ENCODE peak calls at places on chromosomes 12 and 14, in seven cellular contexts. L is heart right ventricle, P is endothelial cell, Y is cardiac fibroblast, F is fibroblast of the aortic adventitia, Z is fibroblast of mammary gland, S is H9. I is an unnamed sample.

GRCh38 chr12:2416158-2416557 is 363.4 kb downstream of the CACNA1C start:
- DNase-seq in P (no peak), L (no peak), Y (no peak), F (no peak), S (no peak), Z (no peak), I (no peak)

GRCh38 chr12:32107376-32108267 is 975 bp downstream of the BICD1 start:
- DNase-seq in F (peak; percentile 65), S (no peak), L (no peak), Y (peak; percentile 57), P (peak; percentile 18), Z (peak; percentile 76), I (no peak)

GRCh38 chr12:75587340-75588106 is 76.1 kb upstream of the KRR1 start:
- DNase-seq in F (peak; percentile 54), L (no peak), Z (peak; percentile 30), S (no peak), Y (no peak), P (no peak), I (no peak)

GRCh38 chr14:92728781-92729364 is 19.6 kb downstream of the LGMN start:
- DNase-seq in P (no peak), S (no peak), Y (peak; percentile 58), L (no peak), Z (peak; percentile 79), F (no peak), I (no peak)

GRCh38 chr12:47504775-47505446 is 200.9 kb downstream of the RPAP3 start:
- DNase-seq in F (peak; percentile 87), S (no peak), L (no peak), P (no peak), Y (peak; percentile 30), Z (peak; percentile 58), I (no peak)

GRCh38 chr14:96239759-96240158 is 16.3 kb upstream of the BDKRB1 start:
- DNase-seq in P (no peak), S (no peak), Z (no peak), Y (no peak), F (no peak), L (no peak), I (no peak)

GRCh38 chr12:66345212-66345611 is 42.9 kb downstream of the HELB start:
- DNase-seq in F (no peak), P (no peak), S (no peak), Z (no peak), Y (no peak), L (no peak), I (no peak)

GRCh38 chr14:74238974-74239847 is at the start of gene VSX2:
- DNase-seq in P (no peak), F (no peak), Z (no peak), S (peak; percentile 78), L (no peak), Y (no peak), I (peak; percentile 69)

GRCh38 chr14:58572092-58572853 is 65.5 kb upstream of the DACT1 start:
- DNase-seq in L (no peak), P (no peak), Y (peak; percentile 9), S (no peak), F (peak; percentile 12), Z (peak; percentile 40), I (no peak)

GRCh38 chr14:86221755-86222154 is 691.8 kb downstream of the FLRT2 start:
- DNase-seq in S (no peak), L (no peak), Y (peak; percentile 0), F (no peak), Z (no peak), P (no peak), I (no peak)

GRCh38 chr12:129607293-129607692 is 296.5 kb downstream of the TMEM132D start:
- DNase-seq in Z (no peak), Y (peak; percentile 7), L (no peak), F (no peak), P (no peak), S (no peak), I (no peak)

GRCh38 chr12:7961395-7962188 is 25.6 kb upstream of the SLC2A3 start:
- DNase-seq in F (peak; percentile 28), P (no peak), L (no peak), Y (no peak), S (no peak), Z (peak; percentile 57), I (no peak)

GRCh38 chr12:560666-561065 is 100.9 kb downstream of the B4GALNT3 start:
- DNase-seq in F (no peak), L (no peak), S (no peak), P (no peak), Z (no peak), Y (no peak), I (no peak)

GRCh38 chr12:118359541-118359915 is 13.2 kb downstream of the TAOK3 start:
- DNase-seq in S (no peak), L (no peak), Y (no peak), F (no peak), Z (no peak), P (no peak), I (no peak)

GRCh38 chr12:81930037-81930436 is 170.9 kb upstream of the PPFIA2 start:
- DNase-seq in Y (no peak), L (no peak), Z (no peak), F (no peak), P (no peak), S (no peak), I (no peak)

DNA sequence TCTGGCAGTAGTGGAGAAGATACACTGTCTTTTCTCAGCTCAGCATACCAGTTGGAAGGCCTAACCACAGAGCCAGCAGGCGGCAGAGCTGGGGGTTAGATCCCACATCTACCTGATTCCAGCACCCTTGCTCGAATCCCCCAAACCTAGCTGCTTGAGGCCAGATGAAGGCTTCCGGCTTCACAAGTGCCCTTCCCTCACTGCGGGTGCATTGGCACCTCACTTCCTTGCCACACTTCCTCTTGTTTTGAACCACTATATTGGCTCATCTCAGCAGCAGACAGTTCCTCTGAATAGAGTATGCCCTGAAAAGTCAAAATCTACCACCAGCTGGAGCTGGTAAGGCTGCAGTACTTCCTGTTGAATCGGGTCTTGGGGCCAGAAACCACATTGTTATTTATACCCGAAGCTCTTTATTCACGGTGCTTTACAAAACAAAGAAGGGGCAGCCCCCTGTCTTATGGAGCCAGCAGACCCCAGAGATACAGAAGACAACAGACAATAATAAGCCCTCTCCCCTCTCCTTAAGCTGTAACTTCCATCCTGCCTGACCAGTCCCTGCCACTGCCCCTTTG is 233.7 kb downstream of the EFCAB11 start:
- DNase-seq in S (peak; percentile 46), Z (no peak), P (no peak), L (peak; percentile 22), Y (no peak), F (no peak), I (no peak)
- TF ChIP-seq CTCF in S (no peak), Z (no peak), P (no peak), L (no peak), Y (no peak), F (no peak), I (peak; percentile 13)

GRCh38 chr12:64706831-64707230 is 52.4 kb downstream of the GNS start:
- DNase-seq in P (no peak), Y (no peak), Z (no peak), F (no peak), L (no peak), S (no peak), I (no peak)

GRCh38 chr12:64709429-64709828 is 49.8 kb downstream of the GNS start:
- DNase-seq in P (no peak), Z (no peak), F (no peak), S (no peak), Y (no peak), L (no peak), I (no peak)

GRCh38 chr12:64706366-64706765 is 52.8 kb downstream of the GNS start:
- DNase-seq in Z (no peak), F (peak; percentile 9), S (no peak), L (no peak), P (no peak), Y (peak; percentile 23), I (no peak)

DNA sequence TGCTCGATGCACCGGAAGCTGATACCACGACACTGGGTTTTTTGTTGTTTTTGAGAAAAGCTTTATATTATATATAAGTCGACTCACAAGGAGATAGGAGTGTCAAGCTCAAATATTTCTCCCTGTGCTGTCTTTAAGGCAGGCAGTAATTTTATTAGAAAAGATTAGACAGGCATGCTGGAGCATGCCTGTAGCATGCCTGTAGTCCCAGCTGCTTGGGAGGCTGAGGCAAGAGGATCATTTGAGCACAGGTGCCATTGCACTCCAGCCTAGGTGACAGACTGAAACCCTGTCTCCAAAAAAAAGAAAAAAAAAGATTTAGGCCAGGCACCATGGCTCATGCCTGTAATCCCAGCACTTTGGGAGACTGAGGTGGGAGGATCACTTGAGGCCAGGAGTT is 51.8 kb downstream of the GNS start:
- DNase-seq in L (no peak), P (no peak), Z (no peak), Y (no peak), F (no peak), S (no peak), I (no peak)
- TF ChIP-seq CTCF in L (no peak), P (no peak), Z (no peak), Y (no peak), F (no peak), S (no peak), I (no peak)

GRCh38 chr12:13336216-13336615 is 139.7 kb downstream of the EMP1 start:
- DNase-seq in S (no peak), F (no peak), Z (no peak), P (no peak), L (no peak), Y (no peak), I (no peak)

GRCh38 chr12:13337786-13338185 is 141.3 kb downstream of the EMP1 start:
- DNase-seq in Y (no peak), P (no peak), S (no peak), Z (no peak), L (no peak), F (no peak), I (no peak)

GRCh38 chr12:13340149-13340548 is 143.6 kb downstream of the EMP1 start:
- DNase-seq in F (peak; percentile 58), S (no peak), P (no peak), L (no peak), Y (no peak), Z (peak; percentile 95), I (no peak)

GRCh38 chr12:13339538-13339937 is 143.0 kb downstream of the EMP1 start:
- DNase-seq in P (no peak), L (no peak), Y (no peak), S (no peak), F (peak; percentile 35), Z (peak; percentile 96), I (no peak)

DNA sequence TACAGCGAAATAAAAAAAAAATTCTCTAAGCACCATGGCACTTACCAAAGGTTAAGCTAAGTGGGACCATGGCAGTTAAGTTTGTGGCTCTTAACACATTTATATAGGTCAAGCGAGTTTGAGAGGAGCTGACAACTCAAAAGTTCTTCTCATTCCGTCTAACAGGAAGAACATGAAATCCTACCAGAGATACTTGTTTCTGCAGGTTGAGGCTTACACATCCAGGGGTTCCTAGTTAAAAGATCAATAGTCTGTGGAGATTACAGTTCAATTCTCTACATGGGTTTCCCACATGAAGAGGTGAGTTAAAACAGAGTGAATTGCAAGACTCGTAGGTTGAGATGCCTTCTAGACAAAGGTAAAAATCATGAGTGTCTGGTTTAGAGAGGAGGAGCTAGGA is 142.6 kb downstream of the EMP1 start:
- DNase-seq in P (no peak), S (no peak), Z (no peak), F (no peak), Y (no peak), L (no peak), I (no peak)
- TF ChIP-seq CTCF in P (no peak), S (no peak), Z (no peak), F (no peak), Y (no peak), L (no peak), I (no peak)

DNA sequence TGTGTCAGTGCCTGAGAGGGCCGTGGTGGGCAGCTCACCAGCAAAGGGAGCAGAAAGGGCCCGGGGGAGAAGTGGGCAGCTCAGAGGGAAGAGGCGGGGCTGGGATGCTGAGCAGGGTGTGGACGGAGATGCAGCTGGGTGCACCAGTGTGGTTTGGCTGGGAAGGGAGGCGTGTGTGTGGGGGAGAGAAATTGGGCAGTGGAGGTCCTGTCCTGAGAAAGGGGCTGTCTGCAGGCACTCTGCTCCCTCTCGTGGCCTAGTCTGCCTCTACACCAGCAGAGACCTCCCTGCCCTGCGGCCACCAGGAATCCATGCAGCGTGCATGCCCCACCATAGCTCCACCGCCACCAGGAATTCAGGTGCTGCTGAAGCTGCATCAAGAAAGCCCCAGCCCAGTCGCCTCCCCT is 6.4 kb downstream of the TMEM121 start:
- DNase-seq in Z (peak; percentile 22), P (peak; percentile 43), S (no peak), L (peak; percentile 31), Y (peak; percentile 42), F (peak; percentile 41), I (peak; percentile 86)
- TF ChIP-seq CTCF in Z (peak; percentile 38), P (no peak), S (peak; percentile 36), L (no peak), Y (peak; percentile 54), F (peak; percentile 64), I (peak; percentile 64)

I was measured in chondrocyte.